ENCODE peak calls at places on chromosomes 3 and 15, in six cellular contexts. T, U, A, Y, F and X are unnamed samples.

GRCh38 chr3:158107508-158108095 is 1.4 kb upstream of the SHOX2 start:
- DNase-seq in Y (no peak), A (no peak), U (no peak), F (no peak), T (no peak), X (no peak)

GRCh38 chr3:27914199-27914598 is 192.1 kb upstream of the EOMES start:
- DNase-seq in Y (no peak), A (no peak), T (no peak), F (no peak), U (no peak), X (peak)

GRCh38 chr15:100696452-100696851 is 94.1 kb downstream of the ASB7 start:
- DNase-seq in F (no peak), Y (peak), A (no peak), T (no peak), U (no peak), X (no peak)

GRCh38 chr3:73399106-73399505 is 225.6 kb downstream of the PDZRN3 start:
- DNase-seq in A (no peak), F (no peak), U (no peak), Y (peak), T (no peak), X (no peak)

GRCh38 chr15:88393719-88394519 is 73.3 kb downstream of the MRPL46 start:
- DNase-seq in U (no peak), F (no peak), A (no peak), Y (no peak), T (no peak), X (peak)

GRCh38 chr3:17412950-17413530 is 329.4 kb downstream of the TBC1D5 start:
- DNase-seq in F (peak), Y (peak), T (peak), U (no peak), A (no peak), X (peak)

GRCh38 chr3:26202169-26202568 is 412.3 kb downstream of the OXSM start:
- DNase-seq in A (no peak), Y (no peak), U (no peak), F (no peak), T (no peak), X (no peak)

GRCh38 chr15:62416535-62416934 is 251.4 kb upstream of the C2CD4B start:
- DNase-seq in A (no peak), U (no peak), T (no peak), F (no peak), Y (no peak), X (no peak)

GRCh38 chr15:48059786-48060185 is 61.0 kb upstream of the SLC24A5 start:
- DNase-seq in T (peak), A (no peak), F (no peak), Y (no peak), U (peak), X (peak)

GRCh38 chr15:101827257-101827656 is 15.3 kb downstream of the OR4F15 start:
- DNase-seq in T (no peak), A (no peak), F (no peak), Y (peak), U (no peak), X (no peak)

GRCh38 chr3:141388823-141389617 is 20.7 kb downstream of the ZBTB38 start:
- DNase-seq in T (no peak), Y (no peak), F (no peak), U (no peak), A (no peak), X (peak)

GRCh38 chr3:49421890-49422378 is 339 bp downstream of the AMT start:
- DNase-seq in A (no peak), U (no peak), T (no peak), F (no peak), Y (no peak), X (no peak)

GRCh38 chr3:64185436-64185835 is 39.8 kb downstream of the PRICKLE2 start:
- DNase-seq in Y (no peak), U (no peak), F (no peak), T (no peak), A (no peak), X (no peak)

GRCh38 chr15:66004618-66005262 is 135.4 kb downstream of the RAB11A start:
- DNase-seq in Y (peak), F (no peak), T (peak), A (no peak), U (no peak), X (peak)

GRCh38 chr3:52682016-52682415 is 3.7 kb downstream of the PBRM1 start:
- DNase-seq in A (no peak), F (no peak), Y (peak), U (peak), T (peak), X (peak)

GRCh38 chr3:113354307-113354706 is 87.0 kb downstream of the CFAP44 start:
- DNase-seq in F (no peak), A (no peak), T (no peak), Y (no peak), U (no peak), X (no peak)

GRCh38 chr3:25603703-25604102 is 61.0 kb downstream of the TOP2B start:
- DNase-seq in U (no peak), F (no peak), A (no peak), Y (peak), T (no peak), X (no peak)

GRCh38 chr15:32659340-32659831 is 17.9 kb downstream of the SCG5 start:
- DNase-seq in U (no peak), F (no peak), A (no peak), Y (no peak), T (no peak), X (no peak)

GRCh38 chr3:143676021-143676420 is 172.2 kb downstream of the SLC9A9 start:
- DNase-seq in Y (no peak), F (no peak), T (no peak), A (no peak), U (no peak), X (no peak)